ENCODE peak calls at places on chromosomes 11 and 22, in four cellular contexts. Y, S, E and F are unnamed samples.

GRCh38 chr11:86249307-86250098 is 5.0 kb downstream of the EED start:
- DNase-seq in Y (no peak), S (no peak), E (no peak), F (no peak)

GRCh38 chr22:44549701-44550100 is 51.7 kb upstream of the RTL6 start:
- DNase-seq in Y (no peak), S (no peak), E (peak), F (no peak)

GRCh38 chr11:13944801-13945505 is 17.6 kb upstream of the SPON1 start:
- DNase-seq in E (no peak), Y (no peak), S (no peak), F (no peak)

GRCh38 chr22:24554316-24555159 is at the start of gene GUCD1:
- DNase-seq in Y (peak), S (peak), E (peak), F (no peak)

GRCh38 chr11:72293391-72293790 is 49.4 kb upstream of the PHOX2A start:
- DNase-seq in Y (no peak), S (no peak), E (no peak), F (no peak)

GRCh38 chr22:35995772-35996171 is 32.9 kb downstream of the RBFOX2 start:
- DNase-seq in Y (peak), S (no peak), E (peak), F (peak)

GRCh38 chr11:35553021-35553420 is 27.6 kb upstream of the PAMR1 start:
- DNase-seq in Y (no peak), E (no peak), S (no peak), F (no peak)

GRCh38 chr11:96664108-96664507 is 274.3 kb downstream of the JRKL start:
- DNase-seq in S (no peak), E (no peak), Y (no peak), F (no peak)

GRCh38 chr11:121352301-121352891 is 59.8 kb downstream of the SC5D start:
- DNase-seq in S (no peak), E (no peak), Y (no peak), F (no peak)

GRCh38 chr11:78801161-78801884 is 226.7 kb upstream of the NARS2 start:
- DNase-seq in E (peak), S (no peak), Y (peak), F (peak)

GRCh38 chr22:29951675-29952413 is 68.9 kb downstream of the MTMR3 start:
- DNase-seq in E (no peak), S (no peak), Y (no peak), F (no peak)

GRCh38 chr11:32168924-32169323 is 78.0 kb downstream of the RCN1 start:
- DNase-seq in Y (no peak), E (no peak), S (no peak), F (no peak)

GRCh38 chr11:126607374-126607773 is 251.9 kb downstream of the ST3GAL4 start:
- DNase-seq in S (peak), E (peak), Y (peak), F (peak)

GRCh38 chr22:18032455-18033101 is 8.2 kb upstream of the MICAL3 start:
- DNase-seq in E (no peak), Y (no peak), S (no peak), F (no peak)

GRCh38 chr11:126485021-126485781 is 129.7 kb downstream of the ST3GAL4 start:
- DNase-seq in S (no peak), E (no peak), Y (no peak), F (peak)

GRCh38 chr11:77411238-77411637 is 62.7 kb downstream of the PAK1 start:
- DNase-seq in E (peak), S (no peak), Y (no peak), F (no peak)

GRCh38 chr11:17378655-17379054 is 9.8 kb downstream of the KCNJ11 start:
- DNase-seq in S (no peak), Y (no peak), E (no peak), F (no peak)

GRCh38 chr11:76666408-76666807 is 4.1 kb downstream of the LRRC32 start:
- DNase-seq in E (peak), Y (no peak), S (no peak), F (no peak)

GRCh38 chr11:95138448-95138847 is 48.8 kb downstream of the ENDOD1 start:
- DNase-seq in Y (no peak), S (no peak), E (no peak), F (no peak)

GRCh38 chr11:88398372-88399140 is 61.0 kb upstream of the CTSC start:
- DNase-seq in S (no peak), Y (no peak), E (no peak), F (no peak)

GRCh38 chr11:28675183-28675582 is 567.0 kb downstream of the METTL15 start:
- DNase-seq in S (no peak), E (no peak), Y (no peak), F (no peak)

GRCh38 chr11:105829084-105829483 is 193.0 kb downstream of the MSANTD4 start:
- DNase-seq in S (no peak), E (no peak), Y (no peak), F (no peak)

GRCh38 chr11:72591785-72592490 is 82.3 kb downstream of the PDE2A start:
- DNase-seq in E (no peak), Y (no peak), S (no peak), F (no peak)

GRCh38 chr11:403761-404431 is 9.9 kb downstream of the PKP3 start:
- DNase-seq in E (peak), Y (no peak), S (no peak), F (no peak)

GRCh38 chr11:86926975-86927374 is 28.2 kb downstream of the FZD4 start:
- DNase-seq in E (no peak), S (no peak), Y (no peak), F (no peak)

GRCh38 chr11:19953909-19954308 is 206.4 kb downstream of the DBX1 start:
- DNase-seq in Y (no peak), S (no peak), E (no peak), F (peak)

GRCh38 chr11:10108901-10109665 is 184.9 kb downstream of the SBF2 start:
- DNase-seq in S (no peak), Y (no peak), E (peak), F (peak)

GRCh38 chr11:66835762-66836405 is 7.4 kb upstream of the RCE1 start:
- DNase-seq in E (no peak), Y (no peak), S (no peak), F (peak)

GRCh38 chr11:29328961-29329441 is 687.8 kb downstream of the KCNA4 start:
- DNase-seq in S (no peak), Y (no peak), E (no peak), F (no peak)

GRCh38 chr22:43182118-43182517 is 4.8 kb downstream of the TTLL12 start:
- DNase-seq in E (no peak), S (no peak), Y (no peak), F (no peak)

GRCh38 chr22:41565403-41566054 is 4.7 kb downstream of the CSDC2 start:
- DNase-seq in E (peak), Y (no peak), S (no peak), F (no peak)

GRCh38 chr11:129247129-129247528 is 55.0 kb upstream of the ARHGAP32 start:
- DNase-seq in Y (no peak), S (no peak), E (no peak), F (no peak)

GRCh38 chr22:22753526-22754267 is 109.3 kb downstream of the GGTLC2 start:
- DNase-seq in Y (peak), S (peak), E (peak), F (no peak)

GRCh38 chr11:123797065-123797940 is 8.8 kb downstream of the OR6M1 start:
- DNase-seq in S (no peak), E (no peak), Y (no peak), F (no peak)

GRCh38 chr22:46654426-46654825 is 34.2 kb downstream of the GRAMD4 start:
- DNase-seq in E (no peak), S (no peak), Y (no peak), F (no peak)

GRCh38 chr22:31248138-31248745 is 36.1 kb downstream of the LIMK2 start:
- DNase-seq in E (peak), S (no peak), Y (peak), F (peak)

GRCh38 chr11:1815311-1815710 is 19.5 kb upstream of the SYT8 start:
- DNase-seq in Y (no peak), S (no peak), E (no peak), F (no peak)
- TF ChIP-seq CTCF in Y (no peak), S (no peak), E (no peak), F (no peak)

GRCh38 chr11:69912911-69913451 is 93.8 kb upstream of the FGF3 start:
- DNase-seq in S (peak), Y (no peak), E (peak), F (no peak)

GRCh38 chr11:69915501-69916250 is 96.5 kb upstream of the FGF3 start:
- DNase-seq in S (peak), Y (peak), E (peak), F (no peak)

GRCh38 chr11:69915151-69915500 is 95.9 kb upstream of the FGF3 start:
- DNase-seq in S (no peak), E (no peak), Y (no peak), F (no peak)

GRCh38 chr11:69913591-69914285 is 94.5 kb upstream of the FGF3 start:
- DNase-seq in S (peak), Y (no peak), E (peak), F (no peak)

DNA sequence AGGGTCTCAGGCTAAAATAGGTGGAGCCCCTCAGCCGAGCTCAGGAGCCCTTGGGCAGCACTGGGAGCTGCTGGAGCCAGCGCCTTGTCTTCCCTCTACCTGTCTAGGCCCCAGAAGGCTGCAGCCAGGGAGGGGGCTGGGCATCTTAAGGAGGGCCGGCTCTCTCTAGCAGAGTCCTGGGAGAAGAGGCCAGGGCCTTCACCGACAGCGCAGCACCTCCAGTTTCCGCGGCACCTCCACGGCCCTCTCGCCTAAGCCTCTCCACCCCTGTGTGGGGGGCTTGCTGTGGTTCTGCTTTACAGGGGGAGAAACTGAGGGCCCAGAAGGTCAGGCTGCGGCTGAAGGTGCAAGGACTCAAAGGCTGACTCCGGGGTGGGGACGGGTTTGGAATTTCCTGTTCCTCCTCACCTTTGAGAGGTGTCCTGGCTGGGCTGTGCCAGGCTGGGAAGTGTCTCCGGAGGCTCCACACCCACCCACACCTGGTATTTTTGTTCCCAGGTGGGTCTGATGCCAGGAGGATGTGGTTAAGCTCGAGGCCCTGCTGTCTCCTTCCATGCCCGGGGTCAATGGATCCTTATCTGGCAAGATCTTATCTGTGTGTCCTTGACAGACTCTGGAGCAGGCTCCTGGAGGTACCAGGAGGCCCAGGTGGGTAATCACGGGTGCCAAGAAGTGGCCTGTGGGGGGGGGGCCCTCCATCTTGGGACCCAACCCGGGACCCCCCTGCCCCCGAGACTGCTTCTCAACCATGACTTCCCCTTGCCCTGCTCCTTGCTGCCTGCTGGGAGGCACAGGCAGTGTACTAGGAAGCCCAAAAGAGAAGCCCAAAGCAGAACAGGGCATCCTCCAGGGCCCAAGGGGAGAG is 95.3 kb upstream of the FGF3 start:
- DNase-seq in E (peak), Y (no peak), S (peak), F (no peak)
- H3K4me3 ChIP-seq in E (no peak), Y (no peak), S (no peak), F (no peak)

GRCh38 chr11:70729949-70730348 is 331.6 kb downstream of the CTTN start:
- DNase-seq in S (no peak), E (peak), Y (peak), F (no peak)
- TF ChIP-seq CTCF in S (no peak), E (no peak), Y (no peak), F (no peak)

DNA sequence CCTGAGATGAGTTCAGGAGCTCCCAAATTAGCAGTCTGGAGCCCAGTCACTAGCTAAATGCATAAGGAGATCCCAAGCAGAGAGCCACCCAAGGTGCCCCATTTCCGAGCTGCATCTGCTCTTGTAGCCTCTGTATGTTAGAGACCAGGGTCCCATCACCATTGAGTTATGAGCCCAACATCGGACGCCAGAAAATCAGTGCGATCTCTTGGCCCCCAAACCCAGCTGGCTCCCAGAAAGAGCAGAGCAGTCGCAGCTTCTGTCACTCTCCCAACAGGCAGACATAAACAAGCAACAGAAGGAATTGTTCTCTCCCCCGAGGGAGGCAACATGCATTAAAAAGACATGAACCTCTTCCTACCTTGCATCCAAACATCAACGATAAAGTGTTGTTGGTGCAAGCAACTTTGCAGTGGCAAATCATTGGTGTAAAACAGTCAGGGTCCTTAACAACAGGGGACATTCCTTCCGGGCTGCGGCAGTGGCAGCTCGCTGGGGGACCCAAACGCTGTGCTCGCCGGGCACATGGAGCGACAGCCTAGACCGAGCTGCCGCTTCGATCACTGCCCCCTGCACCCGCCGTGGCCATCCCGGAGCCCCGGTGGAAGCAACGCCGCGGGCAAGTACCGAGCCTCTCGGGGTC is 907.1 kb downstream of the DLG2 start:
- DNase-seq in S (peak), E (no peak), Y (no peak), F (no peak)
- H3K4me3 ChIP-seq in S (peak), E (peak), Y (peak), F (peak)

GRCh38 chr11:69573751-69574382 is 67.1 kb upstream of the CCND1 start:
- DNase-seq in S (no peak), E (peak), Y (no peak), F (no peak)
- TF ChIP-seq CTCF in S (no peak), E (no peak), Y (no peak), F (no peak)

DNA sequence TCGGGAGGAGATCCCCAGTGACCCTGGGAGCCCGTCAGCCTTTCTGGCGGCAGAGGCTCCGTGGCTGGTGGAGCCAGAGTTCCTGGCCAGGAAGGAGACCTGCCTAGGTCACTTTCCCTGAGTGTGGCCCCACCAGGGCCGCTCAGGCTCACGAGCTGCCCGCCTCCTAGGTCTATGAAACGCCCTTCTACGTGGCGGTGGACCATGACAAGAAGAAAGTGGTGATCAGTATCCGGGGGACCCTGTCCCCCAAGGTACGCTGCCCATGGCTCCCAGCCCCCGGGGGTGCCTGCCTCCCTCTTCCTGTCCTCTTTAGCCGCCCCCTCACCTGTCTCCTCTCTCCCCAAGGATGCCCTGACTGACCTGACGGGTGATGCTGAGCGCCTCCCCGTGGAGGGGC is 17.0 kb upstream of the MYRF start:
- DNase-seq in E (no peak), Y (no peak), S (no peak), F (no peak)
- H3K4me3 ChIP-seq in E (no peak), Y (no peak), S (no peak), F (no peak)

GRCh38 chr11:111986589-111986988 is 38.6 kb upstream of the DLAT start:
- DNase-seq in E (no peak), Y (no peak), S (no peak), F (no peak)

GRCh38 chr11:111982532-111983186 is 42.5 kb upstream of the DLAT start:
- DNase-seq in E (no peak), Y (no peak), S (no peak), F (no peak)

GRCh38 chr11:111982019-111982464 is 43.2 kb upstream of the DLAT start:
- DNase-seq in E (no peak), Y (peak), S (peak), F (no peak)

GRCh38 chr11:111981270-111981669 is 43.9 kb upstream of the DLAT start:
- DNase-seq in Y (no peak), S (no peak), E (no peak), F (no peak)

DNA sequence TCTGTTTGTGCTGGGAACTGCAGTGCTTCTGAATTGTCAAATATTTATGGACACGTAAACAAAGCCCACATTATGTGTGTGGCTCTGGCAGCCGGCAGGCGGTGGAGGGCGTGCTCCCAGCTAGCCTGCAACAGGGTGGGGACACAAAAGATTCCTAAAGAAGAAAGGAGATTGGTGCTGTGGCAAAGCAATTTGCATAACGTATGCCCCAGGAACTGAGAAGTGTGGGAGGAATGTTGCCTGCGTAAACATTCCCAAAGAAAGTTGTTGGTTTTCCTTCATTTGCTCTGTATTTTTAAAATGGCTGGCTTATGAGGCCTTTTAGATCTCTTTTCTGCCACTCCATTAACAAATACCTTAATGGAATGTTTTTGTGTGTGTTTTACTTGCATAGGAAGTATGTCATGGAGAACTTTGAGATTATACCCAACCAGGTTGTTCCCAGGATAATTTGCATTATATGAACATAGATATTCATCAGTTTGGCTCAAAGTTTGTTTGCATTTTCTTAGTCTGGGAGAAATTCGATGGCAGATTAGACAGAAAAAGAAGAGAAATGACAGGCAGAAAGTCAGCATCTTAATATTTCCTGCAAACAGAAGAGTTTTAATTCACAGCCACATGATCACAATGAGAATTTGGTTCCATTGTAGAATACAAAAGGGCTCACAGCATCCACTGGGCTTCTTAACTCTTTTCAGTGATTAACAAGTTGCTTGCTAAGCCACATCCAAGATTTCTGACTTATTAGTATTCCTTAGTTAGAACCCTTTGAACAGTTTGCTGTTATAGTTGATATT is 41.8 kb upstream of the DLAT start:
- DNase-seq in S (peak), E (no peak), Y (peak), F (no peak)
- TF ChIP-seq CTCF in S (no peak), E (no peak), Y (no peak), F (no peak)

GRCh38 chr22:37641251-37641949 is 1.9 kb downstream of the SH3BP1 start:
- DNase-seq in E (peak), Y (no peak), S (peak), F (no peak)
- H3K4me3 ChIP-seq in E (no peak), Y (no peak), S (no peak), F (no peak)